ENCODE peak calls at places on chromosomes 12 and 14, in six cellular contexts. D is fibroblast of pulmonary artery, C is bronchial epithelial cell, A is ovary, M is neural crest cell, V is AG04450. E is an unnamed sample.

GRCh38 chr12:62448436-62448835 is 18.2 kb upstream of the MON2 start:
- DNase-seq in A (no peak), V (no peak), M (no peak), D (no peak), C (no peak), E (no peak)

GRCh38 chr12:102816816-102817434 is 100.1 kb downstream of the PAH start:
- DNase-seq in C (peak; percentile 33), V (no peak), M (no peak), D (peak; percentile 44), A (no peak), E (peak; percentile 48)

GRCh38 chr12:1104088-1104800 is 113.2 kb downstream of the ERC1 start:
- DNase-seq in A (no peak), C (no peak), V (no peak), M (no peak), D (no peak), E (no peak)

GRCh38 chr12:60872850-60873713 is 1277.3 kb downstream of the SLC16A7 start:
- DNase-seq in A (no peak), V (peak; percentile 1), D (no peak), C (no peak), M (no peak), E (no peak)

GRCh38 chr12:107484219-107484618 is 201.4 kb upstream of the PWP1 start:
- DNase-seq in M (no peak), A (no peak), D (no peak), V (no peak), C (no peak), E (no peak)

GRCh38 chr12:21526721-21527345 is 737 bp downstream of the SPX start:
- DNase-seq in D (no peak), V (no peak), M (no peak), C (peak; percentile 8), A (no peak), E (peak; percentile 17)

GRCh38 chr14:73913256-73913655 is 26.6 kb downstream of the ZNF410 start:
- DNase-seq in V (no peak), A (no peak), D (peak; percentile 48), C (no peak), M (no peak), E (no peak)

GRCh38 chr12:28189774-28190320 is 409 bp upstream of the CCDC91 start:
- DNase-seq in A (no peak), C (no peak), M (no peak), V (no peak), D (no peak), E (no peak)

GRCh38 chr14:72643317-72643801 is 250.5 kb downstream of the DPF3 start:
- DNase-seq in M (no peak), A (no peak), V (peak; percentile 94), D (peak; percentile 98), C (peak; percentile 94), E (peak; percentile 92)

GRCh38 chr12:5522358-5523335 is 90.7 kb downstream of the NTF3 start:
- DNase-seq in M (no peak), D (no peak), C (no peak), A (no peak), V (no peak), E (no peak)

GRCh38 chr12:122834229-122834920 is 882 bp upstream of the HIP1R start:
- DNase-seq in M (peak; percentile 56), D (peak; percentile 57), V (no peak), C (peak; percentile 59), A (no peak), E (peak; percentile 56)

GRCh38 chr12:11981174-11981733 is 89.5 kb upstream of the BCL2L14 start:
- DNase-seq in D (peak; percentile 15), M (no peak), V (no peak), C (peak; percentile 30), A (no peak), E (no peak)

GRCh38 chr14:75399819-75400678 is 27.8 kb upstream of the JDP2 start:
- DNase-seq in C (peak; percentile 96), V (no peak), M (no peak), A (peak; percentile 60), D (peak; percentile 56), E (peak; percentile 100)

GRCh38 chr14:61461808-61462275 is 140.5 kb downstream of the PRKCH start:
- DNase-seq in D (peak; percentile 89), A (no peak), V (peak; percentile 64), C (peak; percentile 63), M (peak; percentile 57), E (peak; percentile 78)

GRCh38 chr14:61388976-61389576 is 67.7 kb downstream of the PRKCH start:
- DNase-seq in V (no peak), A (no peak), D (peak; percentile 41), C (peak; percentile 69), M (no peak), E (peak; percentile 47)

GRCh38 chr14:41607119-41607785 is 576 bp downstream of the LRFN5 start:
- DNase-seq in V (no peak), C (no peak), A (no peak), D (no peak), M (no peak), E (no peak)

GRCh38 chr12:106342397-106343212 is 14.9 kb upstream of the POLR3B start:
- DNase-seq in A (peak; percentile 84), D (peak; percentile 78), V (no peak), M (no peak), C (peak; percentile 69), E (peak; percentile 72)

GRCh38 chr14:79549515-79549914 is 661.8 kb downstream of the DIO2 start:
- DNase-seq in C (no peak), M (no peak), D (no peak), A (no peak), V (no peak), E (no peak)

GRCh38 chr14:63853831-63854293 is 1.1 kb downstream of the SYNE2 start:
- DNase-seq in M (peak; percentile 30), A (peak; percentile 60), C (peak; percentile 95), V (no peak), D (peak; percentile 77), E (peak; percentile 90)

GRCh38 chr14:63854330-63854729 is 1.5 kb downstream of the SYNE2 start:
- DNase-seq in C (no peak), A (no peak), V (no peak), D (no peak), M (no peak), E (no peak)

GRCh38 chr14:63857467-63858030 is 4.7 kb downstream of the SYNE2 start:
- DNase-seq in A (no peak), M (no peak), C (peak; percentile 84), D (no peak), V (no peak), E (peak; percentile 51)

GRCh38 chr14:63852817-63853730 is at the start of gene SYNE2:
- DNase-seq in A (peak; percentile 84), D (peak; percentile 77), M (peak; percentile 76), V (no peak), C (peak; percentile 55), E (peak; percentile 77)

GRCh38 chr14:63855272-63855671 is 2.5 kb downstream of the SYNE2 start:
- DNase-seq in M (no peak), A (no peak), D (no peak), C (no peak), V (no peak), E (no peak)
- TF ChIP-seq CTCF in M (no peak), A (no peak), D (no peak), C (no peak), V (no peak), E (no peak)

DNA sequence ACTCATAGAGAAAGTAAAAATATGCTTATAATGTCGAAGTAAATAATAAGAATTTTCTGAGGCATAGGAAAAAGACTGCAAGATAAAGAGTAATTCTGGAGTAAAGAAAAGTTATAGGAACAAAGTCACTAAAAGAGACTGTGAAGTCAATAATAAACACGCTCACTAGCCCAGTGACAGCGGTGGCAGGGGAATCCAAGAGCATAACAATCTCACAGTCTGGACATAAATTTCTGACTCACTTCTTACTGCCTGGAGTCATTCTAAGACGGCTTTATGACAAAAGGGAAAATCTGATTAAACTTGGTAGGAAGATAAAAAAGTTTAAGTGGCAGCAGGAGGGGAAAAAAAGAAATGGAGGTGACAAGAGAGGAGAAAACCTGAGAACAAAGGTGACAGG is 56.4 kb upstream of the GRIP1 start:
- DNase-seq in V (no peak), M (no peak), C (no peak), D (no peak), A (no peak), E (no peak)
- TF ChIP-seq CTCF in V (no peak), M (no peak), C (no peak), D (no peak), A (no peak), E (no peak)

GRCh38 chr14:52012635-52013034 is 23.3 kb downstream of the RTRAF start:
- DNase-seq in A (peak; percentile 49), C (no peak), V (no peak), D (peak; percentile 80), M (no peak), E (peak; percentile 39)

GRCh38 chr14:52018252-52018651 is 28.9 kb downstream of the RTRAF start:
- DNase-seq in M (no peak), C (peak; percentile 23), D (no peak), V (no peak), A (no peak), E (no peak)

GRCh38 chr14:52014601-52015267 is 25.4 kb downstream of the RTRAF start:
- DNase-seq in A (no peak), C (no peak), D (no peak), M (peak; percentile 29), V (no peak), E (no peak)

GRCh38 chr14:52013984-52014600 is 24.7 kb downstream of the RTRAF start:
- DNase-seq in A (no peak), V (no peak), D (no peak), M (peak; percentile 54), C (no peak), E (no peak)

GRCh38 chr14:52015411-52016030 is 26.2 kb downstream of the RTRAF start:
- DNase-seq in M (peak; percentile 19), D (no peak), V (no peak), C (peak; percentile 16), A (no peak), E (peak; percentile 30)
- TF ChIP-seq CTCF in M (peak; percentile 42), D (peak; percentile 57), V (peak; percentile 48), C (peak; percentile 39), A (no peak), E (peak; percentile 18)

GRCh38 chr12:52600941-52601481 is at the start of gene KRT72:
- DNase-seq in C (no peak), A (no peak), M (no peak), V (no peak), D (no peak), E (no peak)

GRCh38 chr12:52601671-52602070 is 408 bp upstream of the KRT72 start:
- DNase-seq in D (no peak), A (no peak), M (no peak), V (no peak), C (no peak), E (no peak)

GRCh38 chr12:52600071-52600470 is 1.2 kb downstream of the KRT72 start:
- DNase-seq in A (no peak), C (no peak), M (no peak), V (no peak), D (no peak), E (no peak)

GRCh38 chr12:52598966-52599365 is 2.3 kb downstream of the KRT72 start:
- DNase-seq in A (no peak), V (no peak), C (no peak), D (no peak), M (no peak), E (no peak)

GRCh38 chr12:52600475-52600874 is 788 bp downstream of the KRT72 start:
- DNase-seq in D (no peak), V (no peak), M (no peak), A (no peak), C (no peak), E (no peak)
- TF ChIP-seq CTCF in D (no peak), V (no peak), M (no peak), A (no peak), C (no peak), E (no peak)

E was measured in MCF 10A.